ENCODE peak calls at places on chromosomes 1 and 21, in four cellular contexts. O is WTC11, R is K562, S is HepG2. B is an unnamed sample.

GRCh38 chr1:100538935-100539835 is 1.2 kb downstream of the GPR88 start:
- DNase-seq in O (peak; percentile 41), R (no peak), S (no peak), B (peak; percentile 56)

GRCh38 chr1:28139033-28139712 is 37.3 kb downstream of the PTAFR start:
- DNase-seq in O (no peak), R (no peak), S (no peak), B (no peak)

GRCh38 chr21:28336299-28336698 is 656.4 kb downstream of the LTN1 start:
- DNase-seq in O (no peak), R (no peak), S (peak; percentile 16), B (no peak)

GRCh38 chr1:19448491-19449439 is 36.6 kb downstream of the CAPZB start:
- DNase-seq in O (no peak), R (no peak), S (no peak), B (no peak)

GRCh38 chr1:192609110-192610079 is 26.6 kb upstream of the RGS13 start:
- DNase-seq in O (no peak), R (no peak), S (no peak), B (no peak)

GRCh38 chr1:179938752-179939151 is 15.9 kb upstream of the CEP350 start:
- DNase-seq in O (no peak), R (no peak), S (no peak), B (peak; percentile 40)

GRCh38 chr1:56229183-56229582 is 350.2 kb downstream of the PLPP3 start:
- DNase-seq in O (no peak), R (no peak), S (no peak), B (no peak)

GRCh38 chr1:108007070-108007469 is 42.1 kb upstream of the VAV3 start:
- DNase-seq in O (no peak), R (no peak), S (no peak), B (no peak)

GRCh38 chr1:107250169-107250568 is 109.3 kb downstream of the NTNG1 start:
- DNase-seq in O (no peak), R (no peak), S (no peak), B (no peak)

GRCh38 chr1:81799939-81800740 is 594 bp upstream of the ADGRL2 start:
- DNase-seq in O (peak; percentile 72), R (no peak), S (peak; percentile 48), B (peak; percentile 65)

GRCh38 chr1:61481313-61481712 is 243.6 kb downstream of the TM2D1 start:
- DNase-seq in O (no peak), R (no peak), S (no peak), B (no peak)

GRCh38 chr1:162256287-162256686 is 120.4 kb downstream of the SPATA46 start:
- DNase-seq in O (no peak), R (no peak), S (peak; percentile 61), B (no peak)

GRCh38 chr1:115706774-115707425 is 61.6 kb downstream of the CASQ2 start:
- DNase-seq in O (no peak), R (peak; percentile 57), S (peak; percentile 42), B (peak; percentile 67)

GRCh38 chr1:153547560-153548551 is 1.2 kb downstream of the S100A3 start:
- DNase-seq in O (no peak), R (no peak), S (no peak), B (no peak)

GRCh38 chr1:52592637-52593323 is 9.4 kb upstream of the GPX7 start:
- DNase-seq in O (no peak), R (no peak), S (no peak), B (no peak)

GRCh38 chr1:245026252-245026651 is 128.5 kb upstream of the KIF26B start:
- DNase-seq in O (no peak), R (no peak), S (no peak), B (no peak)

GRCh38 chr1:210438928-210439841 is 110.5 kb downstream of the HHAT start:
- DNase-seq in O (no peak), R (no peak), S (no peak), B (no peak)

GRCh38 chr1:26166719-26167281 is 2.0 kb downstream of the C1orf232 start:
- DNase-seq in O (no peak), R (no peak), S (no peak), B (no peak)

GRCh38 chr1:7425771-7426170 is 345.3 kb upstream of the VAMP3 start:
- DNase-seq in O (no peak), R (no peak), S (no peak), B (no peak)

GRCh38 chr1:41241748-41242644 is at the start of gene SCMH1:
- DNase-seq in O (peak; percentile 70), R (peak; percentile 96), S (no peak), B (peak; percentile 69)
- TF ChIP-seq ELF4 in O (no peak), R (no peak), S (no peak), B (no peak)

DNA sequence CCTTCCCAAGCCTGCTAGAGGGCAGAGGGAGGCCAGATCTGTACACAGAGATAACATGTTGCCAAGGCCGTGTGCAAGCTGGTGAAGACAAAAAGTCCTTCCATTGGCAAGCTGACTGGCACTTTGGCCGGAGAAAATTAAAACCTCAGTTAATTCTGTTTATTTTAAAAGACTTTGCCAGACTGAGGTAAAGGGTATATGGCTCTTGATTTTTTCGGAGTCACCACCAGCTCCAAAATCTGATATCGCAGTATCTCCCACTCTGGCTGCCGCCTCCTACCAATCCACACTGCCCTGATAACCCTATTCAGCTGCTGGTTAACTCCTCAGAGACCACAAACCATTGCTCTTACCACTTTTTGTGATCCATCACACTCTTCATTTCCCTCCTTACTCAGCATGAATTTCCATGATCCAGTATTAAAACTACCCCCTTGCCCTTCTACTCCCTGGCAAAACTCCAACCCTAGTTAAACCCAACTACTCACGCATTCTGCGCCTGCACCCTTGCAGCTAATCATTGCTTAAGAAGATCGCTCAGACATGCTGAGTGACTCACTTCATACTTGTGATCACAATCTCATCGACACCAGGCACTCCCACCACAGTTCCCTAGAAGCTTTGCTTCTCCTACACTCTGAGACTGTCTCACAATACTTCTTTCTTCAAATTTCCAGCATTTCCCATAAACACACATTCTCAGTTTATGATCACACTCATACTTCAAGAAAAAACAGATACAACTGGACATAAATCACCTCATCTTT is 5.8 kb upstream of the PPP1R15B start:
- DNase-seq in O (no peak), R (peak; percentile 74), S (peak; percentile 74), B (peak; percentile 53)
- TF ChIP-seq ELF4 in O (no peak), R (peak; percentile 83), S (no peak), B (no peak)

DNA sequence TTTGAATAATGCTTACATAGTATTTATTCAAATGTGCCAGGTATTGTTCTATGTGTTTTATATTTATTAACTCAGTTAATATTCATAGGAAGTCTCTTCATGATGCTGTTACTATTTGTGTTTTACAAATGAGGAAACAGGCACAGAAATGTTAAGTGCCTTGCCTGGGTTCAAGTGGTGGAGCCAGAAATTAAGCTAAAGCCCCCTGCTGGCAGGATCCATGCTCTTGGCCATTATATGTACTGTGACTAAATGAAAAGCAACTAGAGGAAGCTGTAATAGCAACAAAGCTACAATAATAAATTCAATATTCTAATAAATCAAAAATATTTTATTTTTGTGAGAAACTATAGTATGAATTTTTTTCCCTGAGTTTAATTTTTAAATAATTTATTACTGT is 30.0 kb downstream of the IARS2 start:
- DNase-seq in O (peak; percentile 26), R (peak; percentile 28), S (peak; percentile 20), B (peak; percentile 12)
- TF ChIP-seq ELF4 in O (no peak), R (no peak), S (no peak), B (no peak)

GRCh38 chr1:9149151-9149550 is 20.2 kb upstream of the GPR157 start:
- DNase-seq in O (no peak), R (no peak), S (no peak), B (no peak)

GRCh38 chr1:9145714-9146113 is 16.8 kb upstream of the GPR157 start:
- DNase-seq in O (no peak), R (no peak), S (no peak), B (no peak)

GRCh38 chr1:9145021-9145668 is 16.2 kb upstream of the GPR157 start:
- DNase-seq in O (no peak), R (peak; percentile 41), S (peak; percentile 79), B (no peak)

GRCh38 chr1:9146156-9146555 is 17.3 kb upstream of the GPR157 start:
- DNase-seq in O (no peak), R (no peak), S (no peak), B (no peak)

GRCh38 chr1:9143250-9143649 is 14.3 kb upstream of the GPR157 start:
- DNase-seq in O (no peak), R (no peak), S (no peak), B (peak; percentile 5)
- TF ChIP-seq ELF4 in O (no peak), R (no peak), S (no peak), B (no peak)

GRCh38 chr1:98672184-98672583 is 10.7 kb downstream of the SNX7 start:
- DNase-seq in O (no peak), R (no peak), S (no peak), B (no peak)

GRCh38 chr1:98674075-98674781 is 12.7 kb downstream of the SNX7 start:
- DNase-seq in O (no peak), R (no peak), S (no peak), B (no peak)

GRCh38 chr1:98668733-98669132 is 7.2 kb downstream of the SNX7 start:
- DNase-seq in O (no peak), R (no peak), S (no peak), B (no peak)

GRCh38 chr1:98669355-98670296 is 8.1 kb downstream of the SNX7 start:
- DNase-seq in O (no peak), R (no peak), S (no peak), B (no peak)
- TF ChIP-seq ELF4 in O (no peak), R (no peak), S (no peak), B (no peak)

GRCh38 chr1:201917362-201918033 is 28.8 kb downstream of the SHISA4 start:
- DNase-seq in O (no peak), R (peak; percentile 45), S (no peak), B (no peak)
- TF ChIP-seq ELF4 in O (no peak), R (no peak), S (no peak), B (no peak)

DNA sequence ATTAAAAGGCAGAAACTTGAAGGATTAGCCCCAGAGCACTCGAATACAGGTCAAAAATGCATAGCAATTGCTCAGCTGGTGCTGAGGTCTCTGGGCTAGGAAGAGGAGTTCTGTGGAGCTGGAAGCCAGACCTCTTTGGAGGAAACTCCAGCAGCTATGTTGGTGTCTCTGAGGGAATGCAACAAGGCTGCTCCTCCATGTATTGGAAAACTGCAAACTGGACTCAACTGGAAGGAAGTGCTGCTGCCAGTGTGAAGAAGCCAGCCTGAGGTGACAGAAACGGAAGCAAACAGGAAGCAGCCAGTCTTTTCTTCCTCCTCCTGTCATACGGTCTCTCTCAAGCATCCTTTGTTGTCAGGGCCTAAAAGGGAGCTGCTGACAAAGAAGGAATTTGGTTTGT is 233.4 kb upstream of the FGGY start:
- DNase-seq in O (no peak), R (no peak), S (no peak), B (no peak)
- TF ChIP-seq ELF4 in O (no peak), R (no peak), S (no peak), B (no peak)

DNA sequence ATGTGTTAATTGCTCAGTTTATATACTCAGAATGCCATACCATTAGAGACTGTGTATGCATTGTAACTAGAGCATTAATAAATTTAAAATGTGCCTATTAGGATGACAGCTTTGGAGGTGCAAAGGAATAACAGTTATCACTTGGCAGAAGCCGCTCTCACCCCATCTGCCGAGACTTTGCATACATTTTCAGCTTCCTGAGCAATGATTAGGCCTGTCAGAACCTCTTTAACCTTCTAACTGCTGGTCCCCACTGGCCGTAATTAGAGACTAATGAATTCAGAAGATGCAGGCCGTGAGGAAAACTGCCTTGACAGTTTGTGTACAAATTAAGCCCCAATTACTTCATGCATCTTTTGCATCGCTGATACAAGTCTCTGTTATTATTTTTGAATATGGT is 158.0 kb upstream of the PROX1 start:
- DNase-seq in O (no peak), R (no peak), S (no peak), B (no peak)
- TF ChIP-seq ELF4 in O (no peak), R (no peak), S (no peak), B (no peak)

B was measured in HEK293T.